ENCODE peak calls at places on chromosomes 5 and 9, in ten cellular contexts. One of them, this sample, is unnamed.

GRCh38 chr5:136043551-136043950 is 14.8 kb downstream of the TGFBI start:
- DNase-seq in tibial artery: peak; percentile 39
- DNase-seq in H9: no peak
- DNase-seq in SJSA1: no peak
- DNase-seq in GM23338: no peak
- DNase-seq in mesendoderm: no peak
- DNase-seq in thyroid gland: no peak
- DNase-seq in DND-41: no peak
- DNase-seq in PC-3: no peak
- DNase-seq in fibroblast of lung: peak; percentile 48
- DNase-seq in this sample: no peak

GRCh38 chr9:127586537-127586936 is 25.5 kb upstream of the STXBP1 start:
- DNase-seq in tibial artery: peak; percentile 87
- DNase-seq in H9: peak; percentile 86
- DNase-seq in SJSA1: peak; percentile 82
- DNase-seq in GM23338: peak; percentile 97
- DNase-seq in mesendoderm: peak; percentile 85
- DNase-seq in thyroid gland: peak; percentile 86
- DNase-seq in DND-41: peak; percentile 48
- DNase-seq in PC-3: peak; percentile 80
- DNase-seq in fibroblast of lung: peak; percentile 66
- DNase-seq in this sample: peak; percentile 83

GRCh38 chr5:14435481-14435880 is 146.1 kb upstream of the OTULINL start:
- DNase-seq in tibial artery: no peak
- DNase-seq in H9: no peak
- DNase-seq in SJSA1: no peak
- DNase-seq in GM23338: no peak
- DNase-seq in mesendoderm: no peak
- DNase-seq in thyroid gland: no peak
- DNase-seq in DND-41: no peak
- DNase-seq in PC-3: peak; percentile 32
- DNase-seq in fibroblast of lung: peak; percentile 64
- DNase-seq in this sample: no peak

GRCh38 chr5:27810458-27810857 is 772.1 kb upstream of the CDH9 start:
- DNase-seq in tibial artery: no peak
- DNase-seq in H9: no peak
- DNase-seq in SJSA1: no peak
- DNase-seq in GM23338: no peak
- DNase-seq in mesendoderm: no peak
- DNase-seq in thyroid gland: no peak
- DNase-seq in DND-41: no peak
- DNase-seq in PC-3: peak; percentile 36
- DNase-seq in fibroblast of lung: no peak
- DNase-seq in this sample: no peak

GRCh38 chr5:34047147-34047546 is 4.1 kb upstream of the C1QTNF3 start:
- DNase-seq in tibial artery: no peak
- DNase-seq in H9: no peak
- DNase-seq in SJSA1: no peak
- DNase-seq in GM23338: no peak
- DNase-seq in mesendoderm: no peak
- DNase-seq in thyroid gland: no peak
- DNase-seq in DND-41: no peak
- DNase-seq in PC-3: peak; percentile 69
- DNase-seq in fibroblast of lung: no peak
- DNase-seq in this sample: no peak

GRCh38 chr5:7869474-7870136 is 657 bp downstream of the MTRR start:
- DNase-seq in tibial artery: no peak
- DNase-seq in H9: no peak
- DNase-seq in SJSA1: no peak
- DNase-seq in GM23338: peak; percentile 19
- DNase-seq in mesendoderm: no peak
- DNase-seq in thyroid gland: no peak
- DNase-seq in DND-41: peak; percentile 32
- DNase-seq in PC-3: peak; percentile 32
- DNase-seq in fibroblast of lung: no peak
- DNase-seq in this sample: peak; percentile 26

GRCh38 chr5:6484446-6484845 is 35.8 kb downstream of the UBE2QL1 start:
- DNase-seq in tibial artery: no peak
- DNase-seq in H9: no peak
- DNase-seq in SJSA1: no peak
- DNase-seq in GM23338: no peak
- DNase-seq in mesendoderm: no peak
- DNase-seq in thyroid gland: no peak
- DNase-seq in DND-41: no peak
- DNase-seq in PC-3: no peak
- DNase-seq in fibroblast of lung: no peak
- DNase-seq in this sample: no peak

GRCh38 chr5:75138674-75139073 is 86.3 kb upstream of the GCNT4 start:
- DNase-seq in tibial artery: no peak
- DNase-seq in H9: no peak
- DNase-seq in SJSA1: no peak
- DNase-seq in GM23338: peak; percentile 48
- DNase-seq in mesendoderm: no peak
- DNase-seq in thyroid gland: no peak
- DNase-seq in DND-41: no peak
- DNase-seq in PC-3: no peak
- DNase-seq in fibroblast of lung: no peak
- DNase-seq in this sample: no peak

GRCh38 chr9:81074261-81074660 is 615.1 kb downstream of the TLE1 start:
- DNase-seq in tibial artery: no peak
- DNase-seq in H9: no peak
- DNase-seq in SJSA1: no peak
- DNase-seq in GM23338: no peak
- DNase-seq in mesendoderm: no peak
- DNase-seq in thyroid gland: no peak
- DNase-seq in DND-41: no peak
- DNase-seq in PC-3: no peak
- DNase-seq in fibroblast of lung: no peak
- DNase-seq in this sample: no peak
- H3K4me1 ChIP-seq in tibial artery: no peaks in the 10 kb centered on the region
- H3K4me1 ChIP-seq in H9: no peaks in the 10 kb centered on the region
- H3K4me1 ChIP-seq in SJSA1: no peaks in the 10 kb centered on the region
- H3K4me1 ChIP-seq in GM23338: no peaks in the 10 kb centered on the region
- H3K4me1 ChIP-seq in mesendoderm: no peaks in the 10 kb centered on the region
- H3K4me1 ChIP-seq in thyroid gland: no peaks in the 10 kb centered on the region
- H3K4me1 ChIP-seq in DND-41: no peaks in the 10 kb centered on the region
- H3K4me1 ChIP-seq in PC-3: no peaks in the 10 kb centered on the region
- H3K4me1 ChIP-seq in fibroblast of lung: no peaks in the 10 kb centered on the region
- H3K4me1 ChIP-seq in this sample: no peaks in the 10 kb centered on the region

GRCh38 chr5:141413540-141414069 is 818 bp downstream of the PCDHGA10 start:
- DNase-seq in tibial artery: no peak
- DNase-seq in H9: peak; percentile 31
- DNase-seq in SJSA1: no peak
- DNase-seq in GM23338: no peak
- DNase-seq in mesendoderm: peak; percentile 48
- DNase-seq in thyroid gland: no peak
- DNase-seq in DND-41: no peak
- DNase-seq in PC-3: no peak
- DNase-seq in fibroblast of lung: no peak
- DNase-seq in this sample: peak; percentile 41

GRCh38 chr5:141411575-141411974 is 1.2 kb upstream of the PCDHGA10 start:
- DNase-seq in tibial artery: no peak
- DNase-seq in H9: no peak
- DNase-seq in SJSA1: no peak
- DNase-seq in GM23338: no peak
- DNase-seq in mesendoderm: no peak
- DNase-seq in thyroid gland: no peak
- DNase-seq in DND-41: no peak
- DNase-seq in PC-3: no peak
- DNase-seq in fibroblast of lung: no peak
- DNase-seq in this sample: no peak

GRCh38 chr5:141409598-141410306 is 1.9 kb downstream of the PCDHGB6 start:
- DNase-seq in tibial artery: no peak
- DNase-seq in H9: no peak
- DNase-seq in SJSA1: no peak
- DNase-seq in GM23338: no peak
- DNase-seq in mesendoderm: no peak
- DNase-seq in thyroid gland: no peak
- DNase-seq in DND-41: no peak
- DNase-seq in PC-3: no peak
- DNase-seq in fibroblast of lung: no peak
- DNase-seq in this sample: no peak

GRCh38 chr5:141412853-141413539 is at the start of gene PCDHGA10:
- DNase-seq in tibial artery: peak; percentile 56
- DNase-seq in H9: peak; percentile 73
- DNase-seq in SJSA1: no peak
- DNase-seq in GM23338: peak; percentile 92
- DNase-seq in mesendoderm: peak; percentile 87
- DNase-seq in thyroid gland: peak; percentile 62
- DNase-seq in DND-41: peak; percentile 50
- DNase-seq in PC-3: no peak
- DNase-seq in fibroblast of lung: peak; percentile 65
- DNase-seq in this sample: peak; percentile 61
- H3K27me3 ChIP-seq in tibial artery: no peaks in the 10 kb centered on the region
- H3K27me3 ChIP-seq in H9: no peaks in the 10 kb centered on the region
- H3K27me3 ChIP-seq in SJSA1: no peaks in the 10 kb centered on the region
- H3K27me3 ChIP-seq in GM23338: peaks cover 8% of the 10 kb centered on the region
- H3K27me3 ChIP-seq in mesendoderm: no peaks in the 10 kb centered on the region
- H3K27me3 ChIP-seq in thyroid gland: no peaks in the 10 kb centered on the region
- H3K27me3 ChIP-seq in DND-41: no peaks in the 10 kb centered on the region
- H3K27me3 ChIP-seq in PC-3: no peaks in the 10 kb centered on the region
- H3K27me3 ChIP-seq in fibroblast of lung: peaks cover 3% of the 10 kb centered on the region
- H3K27me3 ChIP-seq in this sample: no peaks in the 10 kb centered on the region

GRCh38 chr5:80237243-80237642 is 18.6 kb downstream of the SERINC5 start:
- DNase-seq in tibial artery: no peak
- DNase-seq in H9: no peak
- DNase-seq in SJSA1: no peak
- DNase-seq in GM23338: no peak
- DNase-seq in mesendoderm: no peak
- DNase-seq in thyroid gland: no peak
- DNase-seq in DND-41: no peak
- DNase-seq in PC-3: no peak
- DNase-seq in fibroblast of lung: no peak
- DNase-seq in this sample: no peak

GRCh38 chr5:80231243-80231642 is 24.6 kb downstream of the SERINC5 start:
- DNase-seq in tibial artery: no peak
- DNase-seq in H9: no peak
- DNase-seq in SJSA1: peak; percentile 77
- DNase-seq in GM23338: no peak
- DNase-seq in mesendoderm: no peak
- DNase-seq in thyroid gland: no peak
- DNase-seq in DND-41: no peak
- DNase-seq in PC-3: peak; percentile 71
- DNase-seq in fibroblast of lung: peak; percentile 93
- DNase-seq in this sample: no peak

GRCh38 chr5:80238078-80238477 is 17.8 kb downstream of the SERINC5 start:
- DNase-seq in tibial artery: no peak
- DNase-seq in H9: no peak
- DNase-seq in SJSA1: no peak
- DNase-seq in GM23338: no peak
- DNase-seq in mesendoderm: no peak
- DNase-seq in thyroid gland: no peak
- DNase-seq in DND-41: no peak
- DNase-seq in PC-3: no peak
- DNase-seq in fibroblast of lung: no peak
- DNase-seq in this sample: no peak

GRCh38 chr5:80231693-80232092 is 24.2 kb downstream of the SERINC5 start:
- DNase-seq in tibial artery: no peak
- DNase-seq in H9: no peak
- DNase-seq in SJSA1: no peak
- DNase-seq in GM23338: no peak
- DNase-seq in mesendoderm: no peak
- DNase-seq in thyroid gland: no peak
- DNase-seq in DND-41: no peak
- DNase-seq in PC-3: no peak
- DNase-seq in fibroblast of lung: no peak
- DNase-seq in this sample: no peak

DNA sequence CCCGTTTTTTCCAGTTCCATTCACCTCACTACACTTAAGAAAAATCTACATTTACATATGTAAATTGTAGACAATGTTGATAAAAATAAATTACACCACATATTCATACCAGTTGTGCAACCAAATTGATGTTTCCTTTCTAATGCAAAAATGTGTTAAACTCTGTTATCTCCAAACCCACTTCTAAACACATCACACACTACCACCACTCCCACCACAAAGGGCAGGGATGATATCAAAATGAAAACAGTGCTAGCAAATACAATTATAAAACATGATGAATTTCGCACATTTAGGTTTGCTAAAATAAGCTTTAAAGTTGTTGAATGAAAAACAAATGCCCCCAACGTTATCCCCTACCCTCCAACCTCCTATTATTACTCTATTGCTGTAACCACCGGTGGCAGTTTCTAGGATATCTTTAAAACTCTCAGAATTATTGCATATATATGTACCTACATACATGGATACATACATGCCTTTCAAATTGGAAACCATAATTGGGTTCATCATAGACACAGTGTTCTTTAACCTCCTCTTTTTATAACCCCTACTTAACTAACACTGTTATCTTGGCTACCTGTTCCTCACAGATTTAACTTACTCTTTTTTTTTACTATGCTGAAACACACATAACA is 21.4 kb downstream of the SERINC5 start:
- DNase-seq in tibial artery: no peak
- DNase-seq in H9: no peak
- DNase-seq in SJSA1: no peak
- DNase-seq in GM23338: no peak
- DNase-seq in mesendoderm: no peak
- DNase-seq in thyroid gland: no peak
- DNase-seq in DND-41: no peak
- DNase-seq in PC-3: no peak
- DNase-seq in fibroblast of lung: peak; percentile 25
- DNase-seq in this sample: no peak
- H3K4me1 ChIP-seq in tibial artery: peaks cover 2% of the 10 kb centered on the region
- H3K4me1 ChIP-seq in H9: peaks cover 8% of the 10 kb centered on the region
- H3K4me1 ChIP-seq in SJSA1: peaks cover 37% of the 10 kb centered on the region
- H3K4me1 ChIP-seq in GM23338: peaks cover 56% of the 10 kb centered on the region
- H3K4me1 ChIP-seq in mesendoderm: no peaks in the 10 kb centered on the region
- H3K4me1 ChIP-seq in thyroid gland: peaks cover 17% of the 10 kb centered on the region
- H3K4me1 ChIP-seq in DND-41: peaks cover 10% of the 10 kb centered on the region
- H3K4me1 ChIP-seq in PC-3: peaks cover 13% of the 10 kb centered on the region
- H3K4me1 ChIP-seq in fibroblast of lung: peaks cover 5% of the 10 kb centered on the region
- H3K4me1 ChIP-seq in this sample: peaks cover 4% of the 10 kb centered on the region

GRCh38 chr5:93592866-93593265 is 9.8 kb downstream of the NR2F1 start:
- DNase-seq in tibial artery: no peak
- DNase-seq in H9: no peak
- DNase-seq in SJSA1: no peak
- DNase-seq in GM23338: no peak
- DNase-seq in mesendoderm: no peak
- DNase-seq in thyroid gland: no peak
- DNase-seq in DND-41: no peak
- DNase-seq in PC-3: no peak
- DNase-seq in fibroblast of lung: no peak
- DNase-seq in this sample: no peak
- H3K27me3 ChIP-seq in tibial artery: peaks cover 30% of the 10 kb centered on the region
- H3K27me3 ChIP-seq in H9: peaks cover 96% of the 10 kb centered on the region
- H3K27me3 ChIP-seq in SJSA1: no peaks in the 10 kb centered on the region
- H3K27me3 ChIP-seq in GM23338: peaks cover 100% of the 10 kb centered on the region
- H3K27me3 ChIP-seq in mesendoderm: peaks cover 87% of the 10 kb centered on the region
- H3K27me3 ChIP-seq in thyroid gland: peaks cover 49% of the 10 kb centered on the region
- H3K27me3 ChIP-seq in DND-41: no peaks in the 10 kb centered on the region
- H3K27me3 ChIP-seq in PC-3: no peaks in the 10 kb centered on the region
- H3K27me3 ChIP-seq in fibroblast of lung: no peaks in the 10 kb centered on the region
- H3K27me3 ChIP-seq in this sample: peaks cover 13% of the 10 kb centered on the region

DNA sequence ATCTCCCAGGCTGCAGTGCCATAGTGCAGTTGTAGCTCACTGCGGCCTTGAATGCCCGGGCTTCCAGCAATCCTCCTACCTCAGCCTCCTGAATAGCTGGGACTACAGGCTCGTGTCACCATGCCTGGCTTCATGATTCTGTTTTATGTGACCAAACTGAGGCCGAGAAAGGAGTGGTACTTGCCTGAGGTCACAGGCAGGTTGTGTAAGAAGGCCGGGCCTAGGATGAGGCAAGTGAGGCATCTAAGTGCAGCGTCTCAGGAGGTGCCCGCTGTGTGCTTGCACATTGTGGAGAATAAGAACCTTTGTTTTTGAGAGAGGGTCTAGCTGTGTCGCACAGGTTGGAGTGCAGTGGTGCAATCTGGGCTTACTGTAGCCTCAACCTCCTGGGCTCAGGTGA is 2.1 kb upstream of the NDST1 start:
- DNase-seq in tibial artery: no peak
- DNase-seq in H9: no peak
- DNase-seq in SJSA1: no peak
- DNase-seq in GM23338: no peak
- DNase-seq in mesendoderm: no peak
- DNase-seq in thyroid gland: no peak
- DNase-seq in DND-41: no peak
- DNase-seq in PC-3: no peak
- DNase-seq in fibroblast of lung: no peak
- DNase-seq in this sample: no peak
- H3K4me1 ChIP-seq in tibial artery: peaks cover 92% of the 10 kb centered on the region
- H3K4me1 ChIP-seq in H9: no peaks in the 10 kb centered on the region
- H3K4me1 ChIP-seq in SJSA1: peaks cover 40% of the 10 kb centered on the region
- H3K4me1 ChIP-seq in GM23338: peaks cover 16% of the 10 kb centered on the region
- H3K4me1 ChIP-seq in mesendoderm: peaks cover 5% of the 10 kb centered on the region
- H3K4me1 ChIP-seq in thyroid gland: peaks cover 100% of the 10 kb centered on the region
- H3K4me1 ChIP-seq in DND-41: peaks cover 10% of the 10 kb centered on the region
- H3K4me1 ChIP-seq in PC-3: peaks cover 14% of the 10 kb centered on the region
- H3K4me1 ChIP-seq in fibroblast of lung: peaks cover 41% of the 10 kb centered on the region
- H3K4me1 ChIP-seq in this sample: peaks cover 20% of the 10 kb centered on the region

This sample was measured in small intestine.